ENCODE peak calls at places on chromosomes 4 and X, in six cellular contexts. X is upper lobe of right lung, O is GM23248, C is Right ventricle myocardium superior, S is Caki2, W is cardiac septum. D is an unnamed sample.
A peak's percentile ranks its signal among the peaks of the same experiment; 100 is the strongest.

GRCh38 chr4:47084795-47085194 is 53.4 kb downstream of the GABRB1 start:
- DNase-seq in X (no peak), O (no peak), W (no peak), C (no peak), S (no peak), D (no peak)

GRCh38 chrX:15838017-15838416 is 16.6 kb downstream of the AP1S2 start:
- DNase-seq in C (no peak), W (no peak), S (no peak), O (no peak), X (no peak), D (no peak)

GRCh38 chr4:101914761-101915160 is 124.2 kb downstream of the BANK1 start:
- DNase-seq in W (no peak), O (no peak), C (no peak), X (no peak), S (no peak), D (no peak)

GRCh38 chr4:2537011-2537830 is 774 bp downstream of the FAM193A start:
- DNase-seq in X (peak; percentile 86), S (peak; percentile 59), O (peak; percentile 74), C (peak; percentile 64), W (peak; percentile 80), D (peak; percentile 86)

GRCh38 chr4:160928482-160928881 is 1235.3 kb downstream of the FSTL5 start:
- DNase-seq in C (no peak), S (no peak), W (no peak), X (no peak), O (no peak), D (no peak)

GRCh38 chr4:164501074-164501473 is 252.9 kb upstream of the SMIM31 start:
- DNase-seq in X (no peak), W (no peak), O (peak; percentile 0), S (peak; percentile 38), C (no peak), D (no peak)

GRCh38 chrX:132063862-132064261 is 40.8 kb downstream of the STK26 start:
- DNase-seq in X (no peak), C (no peak), S (no peak), O (no peak), W (no peak), D (no peak)

GRCh38 chrX:19879742-19880378 is 7.5 kb downstream of the SH3KBP1 start:
- DNase-seq in S (peak; percentile 18), W (no peak), X (no peak), C (no peak), O (no peak), D (no peak)

GRCh38 chrX:100615015-100615414 is 21.6 kb downstream of the TSPAN6 start:
- DNase-seq in C (no peak), O (peak; percentile 70), X (no peak), W (no peak), S (peak; percentile 74), D (peak; percentile 35)

GRCh38 chr4:1002131-1002630 is 9.0 kb upstream of the SLC26A1 start:
- DNase-seq in S (no peak), W (no peak), X (peak; percentile 82), C (no peak), O (peak; percentile 63), D (no peak)

GRCh38 chr4:182695842-182696241 is 221.3 kb downstream of the DCTD start:
- DNase-seq in C (no peak), W (no peak), O (peak; percentile 7), X (no peak), S (peak; percentile 15), D (no peak)

GRCh38 chr4:184453402-184454160 is 20.8 kb downstream of the IRF2 start:
- DNase-seq in O (peak; percentile 91), W (no peak), X (no peak), S (peak; percentile 18), C (no peak), D (peak; percentile 97)

GRCh38 chr4:80362578-80363181 is 27.1 kb downstream of the CFAP299 start:
- DNase-seq in S (peak; percentile 27), C (no peak), X (peak; percentile 65), W (no peak), O (peak; percentile 61), D (no peak)

GRCh38 chr4:70722199-70722791 is 531 bp downstream of the RUFY3 start:
- DNase-seq in W (no peak), O (peak; percentile 69), X (no peak), S (peak; percentile 63), C (no peak), D (no peak)

GRCh38 chr4:147964519-147964918 is 232.6 kb downstream of the ARHGAP10 start:
- DNase-seq in W (no peak), S (no peak), X (no peak), C (no peak), O (no peak), D (no peak)

GRCh38 chr4:850323-850945 is 24.5 kb upstream of the CPLX1 start:
- DNase-seq in X (peak; percentile 53), O (no peak), S (no peak), W (no peak), C (peak; percentile 17), D (peak; percentile 82)

GRCh38 chr4:1082215-1083182 is 30.9 kb downstream of the RNF212 start:
- DNase-seq in O (peak; percentile 97), C (peak; percentile 66), W (no peak), S (peak; percentile 97), X (peak; percentile 88), D (peak; percentile 98)

GRCh38 chrX:123920065-123920785 is 41.3 kb upstream of the STAG2 start:
- DNase-seq in C (no peak), X (no peak), S (peak; percentile 32), O (peak; percentile 75), W (no peak), D (peak; percentile 90)

GRCh38 chr4:113556382-113557134 is 205.0 kb downstream of the CAMK2D start:
- DNase-seq in X (no peak), O (no peak), S (no peak), C (peak; percentile 43), W (no peak), D (no peak)

GRCh38 chr4:41057456-41057855 is 156.9 kb downstream of the APBB2 start:
- DNase-seq in O (peak; percentile 33), X (no peak), S (no peak), W (no peak), C (no peak), D (no peak)

GRCh38 chrX:132622130-132622529 is 133.3 kb upstream of the MBNL3 start:
- DNase-seq in W (no peak), X (no peak), O (peak; percentile 60), S (no peak), C (no peak), D (no peak)

D was measured in osteoblast.